ENCODE peak calls at places on chromosomes 3 and 15, in five cellular contexts. V, I, O, Q and B are unnamed samples.

GRCh38 chr15:39248204-39248603 is 332.7 kb upstream of the THBS1 start:
- DNase-seq in V (peak; percentile 96), I (peak; percentile 71), O (peak; percentile 99), Q (no peak), B (no peak)

GRCh38 chr15:31200735-31201151 is 99.2 kb upstream of the TRPM1 start:
- DNase-seq in V (peak; percentile 61), I (peak; percentile 49), O (peak; percentile 24), Q (no peak), B (peak; percentile 71)

GRCh38 chr15:29207758-29208108 is 61.9 kb downstream of the NSMCE3 start:
- DNase-seq in V (no peak), I (no peak), O (no peak), Q (no peak), B (no peak)

GRCh38 chr3:68234118-68234780 is 579.8 kb upstream of the SUCLG2 start:
- DNase-seq in V (no peak), I (no peak), O (no peak), Q (no peak), B (no peak)

GRCh38 chr15:38217181-38217580 is 35.5 kb upstream of the SPRED1 start:
- DNase-seq in V (peak; percentile 72), I (peak; percentile 84), O (no peak), Q (no peak), B (no peak)

GRCh38 chr15:38867556-38867955 is 302.9 kb upstream of the RASGRP1 start:
- DNase-seq in V (peak; percentile 11), I (no peak), O (no peak), Q (no peak), B (no peak)

GRCh38 chr3:143464850-143465249 is 345.3 kb downstream of the CHST2 start:
- DNase-seq in V (peak; percentile 58), I (peak; percentile 25), O (no peak), Q (no peak), B (no peak)

GRCh38 chr15:73802336-73803105 is 49.4 kb upstream of the INSYN1 start:
- DNase-seq in V (no peak), I (no peak), O (no peak), Q (no peak), B (no peak)

GRCh38 chr3:184774996-184775715 is 36.8 kb upstream of the VPS8 start:
- DNase-seq in V (no peak), I (no peak), O (no peak), Q (no peak), B (no peak)

GRCh38 chr3:18559323-18559972 is 134.3 kb upstream of the SATB1 start:
- DNase-seq in V (peak; percentile 29), I (peak; percentile 20), O (no peak), Q (peak; percentile 27), B (peak; percentile 55)

GRCh38 chr3:195001961-195002861 is 268.7 kb downstream of the XXYLT1 start:
- DNase-seq in V (peak; percentile 50), I (peak; percentile 43), O (peak; percentile 80), Q (peak; percentile 38), B (no peak)

GRCh38 chr15:26665950-26666921 is 106.6 kb downstream of the GABRB3 start:
- DNase-seq in V (no peak), I (no peak), O (no peak), Q (no peak), B (no peak)
- TF ChIP-seq CTCF in V (no peak), I (no peak), O (no peak), Q (peak; percentile 73), B (no peak)

GRCh38 chr15:37078000-37078399 is 22.3 kb downstream of the MEIS2 start:
- DNase-seq in V (no peak), I (no peak), O (no peak), Q (no peak), B (no peak)

GRCh38 chr15:37076543-37076942 is 23.8 kb downstream of the MEIS2 start:
- DNase-seq in V (peak; percentile 55), I (peak; percentile 51), O (peak; percentile 45), Q (no peak), B (no peak)

GRCh38 chr15:37079726-37080125 is 20.6 kb downstream of the MEIS2 start:
- DNase-seq in V (peak; percentile 66), I (peak; percentile 70), O (no peak), Q (no peak), B (no peak)

GRCh38 chr15:37075777-37076176 is 24.6 kb downstream of the MEIS2 start:
- DNase-seq in V (no peak), I (no peak), O (no peak), Q (no peak), B (no peak)

DNA sequence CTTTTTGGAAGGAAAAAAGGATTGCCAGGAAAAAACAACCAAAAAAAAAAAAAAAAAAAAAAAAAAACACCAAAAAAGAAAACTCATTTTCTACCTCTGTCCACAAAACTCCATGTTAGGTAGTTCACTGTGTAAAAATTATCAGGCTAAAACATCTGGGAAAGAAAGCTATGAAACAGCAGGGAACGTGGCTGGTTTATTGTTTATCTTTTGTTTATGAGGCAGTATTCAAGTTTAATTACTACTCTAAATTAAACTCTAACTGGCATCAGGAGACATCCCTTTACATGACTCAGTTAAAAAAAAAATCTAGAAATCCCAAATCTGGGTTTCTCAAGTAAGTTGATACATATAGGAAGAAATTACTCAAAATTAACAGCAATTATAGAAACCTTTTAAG is 21.8 kb downstream of the MEIS2 start:
- DNase-seq in V (no peak), I (no peak), O (no peak), Q (no peak), B (no peak)
- TF ChIP-seq CTCF in V (no peak), I (no peak), O (no peak), Q (no peak), B (no peak)

GRCh38 chr3:30085486-30085885 is 520.9 kb upstream of the TGFBR2 start:
- DNase-seq in V (no peak), I (no peak), O (no peak), Q (no peak), B (no peak)
- TF ChIP-seq CTCF in V (no peak), I (no peak), O (no peak), Q (no peak), B (no peak)

GRCh38 chr3:94234177-94234788 is 171.4 kb downstream of the NSUN3 start:
- DNase-seq in V (peak; percentile 68), I (peak; percentile 63), O (peak; percentile 22), Q (no peak), B (no peak)
- TF ChIP-seq CTCF in V (peak; percentile 70), I (peak; percentile 82), O (peak; percentile 44), Q (peak; percentile 74), B (peak; percentile 45)